ENCODE peak calls at places on chromosomes 1 and 21, in six cellular contexts. One of them, this sample, is unnamed. For H3K4me1, the result is how much of the 10 kb centered on the place peaks cover.

GRCh38 chr1:160021376-160022074 is 10.3 kb downstream of the PIGM start:
- DNase-seq in ovary: no peak
- DNase-seq in psoas muscle: no peak
- DNase-seq in fibroblast of lung: no peak
- DNase-seq in upper lobe of right lung: no peak
- DNase-seq in Panc1: no peak
- DNase-seq in this sample: no peak

GRCh38 chr1:206833131-206833530 is 32.3 kb upstream of the IL20 start:
- DNase-seq in Panc1: no peak
- DNase-seq in fibroblast of lung: no peak
- DNase-seq in upper lobe of right lung: no peak
- DNase-seq in psoas muscle: no peak
- DNase-seq in ovary: no peak
- DNase-seq in this sample: no peak

GRCh38 chr1:26281971-26282693 is 2.2 kb downstream of the SH3BGRL3 start:
- DNase-seq in fibroblast of lung: peak
- DNase-seq in upper lobe of right lung: no peak
- DNase-seq in ovary: no peak
- DNase-seq in psoas muscle: peak
- DNase-seq in Panc1: no peak
- DNase-seq in this sample: peak

GRCh38 chr1:43742026-43742425 is 34.7 kb downstream of the ST3GAL3 start:
- DNase-seq in fibroblast of lung: no peak
- DNase-seq in upper lobe of right lung: no peak
- DNase-seq in psoas muscle: no peak
- DNase-seq in Panc1: no peak
- DNase-seq in ovary: no peak
- DNase-seq in this sample: peak

GRCh38 chr1:13762642-13763041 is 62.7 kb downstream of the PRDM2 start:
- DNase-seq in fibroblast of lung: no peak
- DNase-seq in psoas muscle: no peak
- DNase-seq in ovary: no peak
- DNase-seq in upper lobe of right lung: no peak
- DNase-seq in Panc1: no peak
- DNase-seq in this sample: peak

GRCh38 chr1:230868736-230869385 is 540 bp upstream of the C1orf198 start:
- DNase-seq in ovary: peak
- DNase-seq in upper lobe of right lung: peak
- DNase-seq in fibroblast of lung: peak
- DNase-seq in psoas muscle: peak
- DNase-seq in Panc1: no peak
- DNase-seq in this sample: no peak

GRCh38 chr1:199113265-199113869 is 474.5 kb downstream of the PTPRC start:
- DNase-seq in fibroblast of lung: peak
- DNase-seq in upper lobe of right lung: peak
- DNase-seq in ovary: no peak
- DNase-seq in psoas muscle: no peak
- DNase-seq in Panc1: peak
- DNase-seq in this sample: peak

GRCh38 chr1:2612591-2613365 is 20.0 kb downstream of the MMEL1 start:
- DNase-seq in psoas muscle: no peak
- DNase-seq in Panc1: no peak
- DNase-seq in fibroblast of lung: no peak
- DNase-seq in upper lobe of right lung: peak
- DNase-seq in ovary: no peak
- DNase-seq in this sample: peak

GRCh38 chr1:160637821-160638539 is 8.9 kb downstream of the SLAMF1 start:
- DNase-seq in ovary: no peak
- DNase-seq in upper lobe of right lung: no peak
- DNase-seq in psoas muscle: no peak
- DNase-seq in Panc1: no peak
- DNase-seq in fibroblast of lung: no peak
- DNase-seq in this sample: no peak

GRCh38 chr21:38039369-38039768 is 123.1 kb upstream of the KCNJ6 start:
- DNase-seq in psoas muscle: no peak
- DNase-seq in Panc1: no peak
- DNase-seq in upper lobe of right lung: no peak
- DNase-seq in fibroblast of lung: no peak
- DNase-seq in ovary: no peak
- DNase-seq in this sample: no peak

GRCh38 chr1:227934476-227935313 is 13.0 kb downstream of the WNT9A start:
- DNase-seq in psoas muscle: peak
- DNase-seq in Panc1: peak
- DNase-seq in upper lobe of right lung: peak
- DNase-seq in ovary: peak
- DNase-seq in fibroblast of lung: peak
- DNase-seq in this sample: no peak

GRCh38 chr1:5990913-5991783 is 1.1 kb downstream of the NPHP4 start:
- DNase-seq in fibroblast of lung: peak
- DNase-seq in upper lobe of right lung: peak
- DNase-seq in psoas muscle: no peak
- DNase-seq in ovary: no peak
- DNase-seq in Panc1: no peak
- DNase-seq in this sample: peak

GRCh38 chr1:193434319-193434718 is 247.9 kb upstream of the B3GALT2 start:
- DNase-seq in fibroblast of lung: no peak
- DNase-seq in psoas muscle: no peak
- DNase-seq in ovary: no peak
- DNase-seq in upper lobe of right lung: no peak
- DNase-seq in Panc1: no peak
- DNase-seq in this sample: no peak

GRCh38 chr1:54623216-54624007 is at the start of gene FAM151A:
- DNase-seq in ovary: no peak
- DNase-seq in psoas muscle: no peak
- DNase-seq in upper lobe of right lung: no peak
- DNase-seq in fibroblast of lung: no peak
- DNase-seq in Panc1: no peak
- DNase-seq in this sample: no peak

GRCh38 chr1:184684285-184685077 is 70.2 kb downstream of the EDEM3 start:
- DNase-seq in fibroblast of lung: peak
- DNase-seq in Panc1: no peak
- DNase-seq in psoas muscle: peak
- DNase-seq in ovary: no peak
- DNase-seq in upper lobe of right lung: no peak
- DNase-seq in this sample: no peak

GRCh38 chr21:24110846-24111245 is 1496.4 kb downstream of the MRPL39 start:
- DNase-seq in upper lobe of right lung: no peak
- DNase-seq in ovary: no peak
- DNase-seq in psoas muscle: no peak
- DNase-seq in Panc1: no peak
- DNase-seq in fibroblast of lung: no peak
- DNase-seq in this sample: no peak

GRCh38 chr1:228007054-228007800 is 429 bp downstream of the WNT3A start:
- DNase-seq in ovary: no peak
- DNase-seq in Panc1: no peak
- DNase-seq in upper lobe of right lung: peak
- DNase-seq in fibroblast of lung: no peak
- DNase-seq in psoas muscle: no peak
- DNase-seq in this sample: peak

GRCh38 chr21:38181101-38181500 is 75.7 kb upstream of the KCNJ15 start:
- DNase-seq in ovary: no peak
- DNase-seq in Panc1: no peak
- DNase-seq in fibroblast of lung: peak
- DNase-seq in psoas muscle: no peak
- DNase-seq in upper lobe of right lung: no peak
- DNase-seq in this sample: no peak

GRCh38 chr1:176033474-176033873 is 173.6 kb downstream of the COP1 start:
- DNase-seq in psoas muscle: no peak
- DNase-seq in Panc1: no peak
- DNase-seq in upper lobe of right lung: no peak
- DNase-seq in fibroblast of lung: peak
- DNase-seq in ovary: no peak
- DNase-seq in this sample: no peak

GRCh38 chr21:45421071-45421845 is 16.3 kb downstream of the COL18A1 start:
- DNase-seq in Panc1: no peak
- DNase-seq in fibroblast of lung: no peak
- DNase-seq in psoas muscle: peak
- DNase-seq in upper lobe of right lung: peak
- DNase-seq in ovary: peak
- DNase-seq in this sample: peak

GRCh38 chr1:228145498-228146425 is 4.0 kb upstream of the GJC2 start:
- DNase-seq in fibroblast of lung: no peak
- DNase-seq in psoas muscle: no peak
- DNase-seq in ovary: no peak
- DNase-seq in Panc1: no peak
- DNase-seq in upper lobe of right lung: no peak
- DNase-seq in this sample: no peak

GRCh38 chr1:1144122-1144842 is 28.4 kb upstream of the C1orf159 start:
- DNase-seq in fibroblast of lung: no peak
- DNase-seq in psoas muscle: no peak
- DNase-seq in Panc1: no peak
- DNase-seq in upper lobe of right lung: peak
- DNase-seq in ovary: no peak
- DNase-seq in this sample: peak

GRCh38 chr1:23178414-23178813 is 9.8 kb upstream of the LUZP1 start:
- DNase-seq in psoas muscle: no peak
- DNase-seq in fibroblast of lung: no peak
- DNase-seq in ovary: no peak
- DNase-seq in Panc1: no peak
- DNase-seq in upper lobe of right lung: no peak
- DNase-seq in this sample: no peak

GRCh38 chr21:45320261-45320990 is 32.7 kb upstream of the POFUT2 start:
- DNase-seq in fibroblast of lung: no peak
- DNase-seq in upper lobe of right lung: peak
- DNase-seq in psoas muscle: peak
- DNase-seq in Panc1: no peak
- DNase-seq in ovary: peak
- DNase-seq in this sample: peak

GRCh38 chr1:8524637-8525157 is 206.8 kb downstream of the SLC45A1 start:
- DNase-seq in ovary: no peak
- DNase-seq in fibroblast of lung: no peak
- DNase-seq in Panc1: no peak
- DNase-seq in upper lobe of right lung: no peak
- DNase-seq in psoas muscle: no peak
- DNase-seq in this sample: no peak

DNA sequence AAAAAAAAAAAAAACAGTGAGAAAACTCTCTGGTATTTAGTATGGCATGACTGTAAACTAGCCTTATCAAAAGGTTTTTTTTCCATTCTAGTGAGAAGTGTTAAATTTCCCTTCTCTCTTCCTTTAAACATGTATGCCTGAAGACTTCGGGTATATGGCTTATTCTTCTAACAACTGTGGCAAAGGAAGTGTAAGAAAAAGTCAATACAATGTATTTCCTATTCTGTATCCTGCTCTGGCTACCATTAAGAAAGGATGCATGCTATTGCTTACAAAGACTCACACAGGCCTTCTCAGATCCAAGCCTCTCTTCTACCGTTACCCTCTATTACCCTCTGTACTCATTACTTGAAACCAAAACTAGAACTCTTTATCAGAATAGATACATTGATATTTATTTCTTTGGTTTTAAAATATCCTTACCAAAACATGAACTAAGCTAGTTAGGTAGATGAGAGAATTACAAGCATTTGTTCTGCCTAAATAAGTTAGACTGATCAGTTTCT is 8.4 kb downstream of the CEPT1 start:
- DNase-seq in Panc1: no peak
- DNase-seq in upper lobe of right lung: no peak
- DNase-seq in psoas muscle: no peak
- DNase-seq in ovary: no peak
- DNase-seq in fibroblast of lung: no peak
- DNase-seq in this sample: no peak
- H3K4me1 ChIP-seq in Panc1: under half
- H3K4me1 ChIP-seq in upper lobe of right lung: under half
- H3K4me1 ChIP-seq in psoas muscle: under half
- H3K4me1 ChIP-seq in ovary: under half
- H3K4me1 ChIP-seq in fibroblast of lung: under half
- H3K4me1 ChIP-seq in this sample: under half

DNA sequence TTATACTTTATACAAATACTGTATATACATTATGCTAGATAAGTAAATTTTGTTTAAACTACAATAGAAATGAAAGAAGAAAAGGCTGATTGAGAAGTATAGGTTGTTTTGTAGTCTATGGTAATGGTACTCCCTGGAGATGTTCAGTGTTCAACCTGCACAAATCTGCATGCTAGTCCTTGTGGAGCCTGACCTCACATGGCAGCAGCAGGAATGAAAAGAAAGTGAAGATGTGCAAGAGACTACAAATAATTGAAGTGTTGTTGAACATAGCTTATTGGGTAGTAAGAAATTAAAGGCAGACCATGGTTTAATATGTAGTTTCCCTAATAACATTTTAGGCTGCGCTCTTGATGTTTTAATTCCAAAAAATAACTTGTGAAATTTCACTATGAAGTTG is 201.2 kb downstream of the TGFB2 start:
- DNase-seq in upper lobe of right lung: no peak
- DNase-seq in psoas muscle: no peak
- DNase-seq in Panc1: no peak
- DNase-seq in fibroblast of lung: no peak
- DNase-seq in ovary: no peak
- DNase-seq in this sample: no peak
- TF ChIP-seq CTCF in upper lobe of right lung: no peak
- TF ChIP-seq CTCF in psoas muscle: peak
- TF ChIP-seq CTCF in Panc1: no peak
- TF ChIP-seq CTCF in fibroblast of lung: no peak
- TF ChIP-seq CTCF in ovary: no peak
- TF ChIP-seq CTCF in this sample: no peak

DNA sequence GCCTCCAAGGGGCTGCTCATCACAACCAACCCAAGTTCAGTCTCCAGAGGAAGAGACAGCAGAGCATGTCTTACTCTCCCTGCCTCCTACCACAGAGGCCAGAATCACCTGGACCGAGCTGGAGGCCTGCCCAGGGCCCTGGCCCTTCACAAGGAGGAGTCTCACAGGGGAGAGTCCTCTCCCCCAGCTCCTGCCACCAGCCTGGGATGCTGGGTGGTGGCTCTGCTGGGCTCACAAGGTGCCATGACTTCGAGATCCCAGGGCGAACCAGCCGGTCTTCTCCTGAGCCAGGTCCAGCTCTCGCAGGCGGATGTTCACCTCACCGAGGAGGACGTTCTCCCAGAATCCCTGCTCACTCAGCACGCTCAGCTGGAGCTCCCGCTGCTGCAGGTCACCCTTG is 13.0 kb upstream of the PPP1R15B start:
- DNase-seq in upper lobe of right lung: no peak
- DNase-seq in fibroblast of lung: no peak
- DNase-seq in ovary: no peak
- DNase-seq in psoas muscle: no peak
- DNase-seq in Panc1: no peak
- DNase-seq in this sample: no peak
- H3K4me1 ChIP-seq in upper lobe of right lung: under half
- H3K4me1 ChIP-seq in fibroblast of lung: under half
- H3K4me1 ChIP-seq in ovary: under half
- H3K4me1 ChIP-seq in psoas muscle: under half
- H3K4me1 ChIP-seq in Panc1: under half
- H3K4me1 ChIP-seq in this sample: under half

DNA sequence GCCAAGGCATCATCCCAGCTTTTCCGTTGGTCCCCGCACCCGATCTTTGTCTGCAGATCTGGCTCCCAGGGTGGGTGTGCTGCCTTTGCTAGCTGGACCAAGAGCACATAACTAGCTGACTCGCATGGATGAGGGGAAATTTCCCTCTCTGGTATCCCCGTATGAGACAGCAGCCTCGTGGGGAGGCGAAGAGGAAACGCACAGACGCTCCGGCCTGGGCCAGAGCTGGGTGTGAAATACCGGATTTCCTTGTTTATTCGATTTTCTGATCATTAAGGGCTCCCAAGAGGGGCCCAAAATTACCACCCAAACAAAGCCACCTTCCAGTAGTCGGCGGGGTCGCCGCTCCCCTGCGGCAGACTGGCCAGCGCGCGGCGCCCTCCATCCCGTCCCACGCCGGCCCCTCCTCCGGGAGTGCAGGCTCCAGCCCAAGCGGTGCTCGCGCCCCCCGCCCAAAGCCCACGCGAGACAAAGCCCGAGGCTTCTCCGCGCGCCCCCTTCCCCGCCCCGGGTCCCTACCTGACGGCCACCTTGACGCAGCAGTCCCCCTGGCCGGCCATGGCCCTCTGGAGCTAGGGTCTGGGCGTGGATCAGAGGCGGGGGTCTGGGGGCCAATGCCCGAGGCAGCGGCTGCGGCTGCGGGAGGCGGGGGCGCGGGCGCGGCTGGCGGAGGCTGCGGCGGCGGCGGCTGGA is 544 bp downstream of the KIF21B start:
- DNase-seq in psoas muscle: no peak
- DNase-seq in fibroblast of lung: no peak
- DNase-seq in upper lobe of right lung: no peak
- DNase-seq in Panc1: no peak
- DNase-seq in ovary: no peak
- DNase-seq in this sample: peak
- TF ChIP-seq CTCF in psoas muscle: no peak
- TF ChIP-seq CTCF in fibroblast of lung: no peak
- TF ChIP-seq CTCF in upper lobe of right lung: no peak
- TF ChIP-seq CTCF in Panc1: peak
- TF ChIP-seq CTCF in ovary: no peak
- TF ChIP-seq CTCF in this sample: peak